ENCODE peak calls at places on chromosomes 4 and X, in four cellular contexts. H, R, Z and B are unnamed samples.

GRCh38 chrX:4315891-4316290 is 602.4 kb upstream of the PRKX start:
- DNase-seq in H (no peak), R (no peak), Z (no peak), B (no peak)

GRCh38 chr4:110982486-110982885 is 359.6 kb upstream of the PITX2 start:
- DNase-seq in H (no peak), R (peak; percentile 24), Z (no peak), B (no peak)

GRCh38 chrX:41686788-41687187 is 2.0 kb upstream of the GPR34 start:
- DNase-seq in H (no peak), R (no peak), Z (no peak), B (no peak)

GRCh38 chr4:157363366-157363765 is 142.8 kb downstream of the GRIA2 start:
- DNase-seq in H (no peak), R (no peak), Z (no peak), B (no peak)

GRCh38 chr4:110878413-110878812 is 255.5 kb upstream of the PITX2 start:
- DNase-seq in H (no peak), R (no peak), Z (no peak), B (no peak)

GRCh38 chrX:44227981-44228380 is 115.5 kb downstream of the EFHC2 start:
- DNase-seq in H (no peak), R (no peak), Z (no peak), B (no peak)

GRCh38 chr4:113383111-113383785 is 333.8 kb downstream of the ANK2 start:
- DNase-seq in H (no peak), R (no peak), Z (no peak), B (no peak)

GRCh38 chr4:179465131-179465797 is 2023.0 kb upstream of the AGA start:
- DNase-seq in H (no peak), R (no peak), Z (no peak), B (no peak)

GRCh38 chrX:65596270-65596669 is 61.7 kb upstream of the LAS1L start:
- DNase-seq in H (no peak), R (no peak), Z (peak; percentile 50), B (no peak)

GRCh38 chr4:108979754-108980153 is 216.9 kb upstream of the ETNPPL start:
- DNase-seq in H (no peak), R (no peak), Z (no peak), B (no peak)

GRCh38 chr4:112167790-112168189 is 22.5 kb downstream of the FAM241A start:
- DNase-seq in H (no peak), R (no peak), Z (no peak), B (no peak)

GRCh38 chr4:177155454-177155853 is 154.2 kb upstream of the NEIL3 start:
- DNase-seq in H (no peak), R (no peak), Z (no peak), B (no peak)

GRCh38 chrX:19775830-19776498 is 111.4 kb downstream of the SH3KBP1 start:
- DNase-seq in H (no peak), R (no peak), Z (no peak), B (no peak)

GRCh38 chrX:68432648-68433047 is 647 bp downstream of the OPHN1 start:
- DNase-seq in H (peak; percentile 4), R (no peak), Z (no peak), B (peak; percentile 1)

GRCh38 chr4:159188646-159189045 is 85.8 kb downstream of the RAPGEF2 start:
- DNase-seq in H (no peak), R (no peak), Z (no peak), B (no peak)

GRCh38 chrX:108165349-108166111 is 74.0 kb downstream of the ATG4A start:
- DNase-seq in H (peak; percentile 15), R (no peak), Z (no peak), B (peak; percentile 22)

GRCh38 chr4:145481164-145481941 is at the start of gene SMAD1:
- DNase-seq in H (peak; percentile 72), R (peak; percentile 14), Z (peak; percentile 67), B (peak; percentile 65)

GRCh38 chr4:157196050-157196449 is 24.5 kb upstream of the GRIA2 start:
- DNase-seq in H (no peak), R (no peak), Z (no peak), B (no peak)

GRCh38 chr4:45347056-45347455 is 620.7 kb upstream of the GNPDA2 start:
- DNase-seq in H (no peak), R (no peak), Z (no peak), B (no peak)

GRCh38 chrX:18701621-18702361 is 5.7 kb upstream of the PPEF1 start:
- DNase-seq in H (no peak), R (no peak), Z (no peak), B (no peak)

GRCh38 chrX:45774961-45775360 is 574.3 kb upstream of the DIPK2B start:
- DNase-seq in H (no peak), R (no peak), Z (no peak), B (no peak)

GRCh38 chrX:47316276-47317025 is 53.9 kb upstream of the ZNF157 start:
- DNase-seq in H (peak; percentile 7), R (no peak), Z (no peak), B (peak; percentile 50)

GRCh38 chrX:84320606-84321005 is 132.6 kb upstream of the RPS6KA6 start:
- DNase-seq in H (no peak), R (no peak), Z (no peak), B (no peak)

GRCh38 chr4:78602334-78602733 is 50.8 kb downstream of the ANXA3 start:
- DNase-seq in H (no peak), R (no peak), Z (no peak), B (no peak)

GRCh38 chrX:149511081-149511480 is 6.0 kb upstream of the IDS start:
- DNase-seq in H (no peak), R (no peak), Z (no peak), B (no peak)

GRCh38 chrX:331145-331771 is 12.7 kb upstream of the GTPBP6 start:
- DNase-seq in H (no peak), R (no peak), Z (no peak), B (no peak)

DNA sequence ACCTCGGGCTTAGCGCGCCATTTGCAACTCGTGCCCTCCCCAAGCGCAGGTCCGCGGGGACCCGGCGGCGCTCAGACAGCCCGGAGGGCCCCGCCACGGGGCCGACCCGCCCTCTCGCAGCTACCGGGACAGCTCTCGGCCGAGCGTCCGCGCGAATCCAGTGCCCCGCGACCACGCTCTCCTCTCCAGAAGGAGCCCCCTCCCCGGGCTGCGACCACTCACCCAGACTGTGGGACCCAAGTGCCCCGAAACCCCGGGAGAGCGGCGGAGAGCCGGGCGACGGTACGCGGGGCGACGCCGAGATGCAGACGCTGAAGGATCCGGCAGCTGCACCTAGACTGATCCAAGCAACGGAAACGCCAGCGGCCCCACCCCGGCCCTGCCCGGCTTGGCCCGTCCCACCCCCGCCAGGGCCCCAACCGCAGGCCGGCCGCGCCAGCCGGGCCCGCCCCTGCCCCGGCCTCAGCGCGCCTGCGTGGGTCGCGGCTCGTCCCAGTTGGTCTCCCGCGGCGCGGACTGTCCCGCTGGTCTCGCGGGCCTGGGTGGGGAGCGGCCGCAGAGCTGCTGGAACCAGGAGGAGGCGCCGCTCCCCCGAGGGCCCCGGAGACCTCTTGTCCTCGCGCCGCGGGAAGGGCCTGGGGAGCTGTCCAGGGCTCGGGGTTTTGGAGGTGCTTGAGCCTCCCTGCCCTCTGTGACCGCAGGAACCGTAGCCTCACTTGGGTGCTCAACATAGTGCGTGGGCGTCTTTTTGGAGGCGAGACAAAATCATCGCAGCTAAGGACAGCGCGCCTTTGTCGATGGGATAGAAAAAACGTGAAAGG is at the start of gene ANXA5:
- DNase-seq in H (peak; percentile 88), R (peak; percentile 52), Z (peak; percentile 88), B (peak; percentile 66)
- TF ChIP-seq CTCF in H (no peak), R (peak; percentile 69), Z (peak; percentile 59), B (peak; percentile 50)

GRCh38 chr4:88791274-88791673 is 93.6 kb upstream of the NAP1L5 start:
- DNase-seq in H (no peak), R (no peak), Z (no peak), B (no peak)
- TF ChIP-seq CTCF in H (no peak), R (peak; percentile 27), Z (peak; percentile 32), B (no peak)

GRCh38 chr4:153530996-153531375 is 64.8 kb downstream of the TMEM131L start:
- DNase-seq in H (no peak), R (no peak), Z (no peak), B (no peak)
- TF ChIP-seq CTCF in H (no peak), R (no peak), Z (peak; percentile 1), B (no peak)

DNA sequence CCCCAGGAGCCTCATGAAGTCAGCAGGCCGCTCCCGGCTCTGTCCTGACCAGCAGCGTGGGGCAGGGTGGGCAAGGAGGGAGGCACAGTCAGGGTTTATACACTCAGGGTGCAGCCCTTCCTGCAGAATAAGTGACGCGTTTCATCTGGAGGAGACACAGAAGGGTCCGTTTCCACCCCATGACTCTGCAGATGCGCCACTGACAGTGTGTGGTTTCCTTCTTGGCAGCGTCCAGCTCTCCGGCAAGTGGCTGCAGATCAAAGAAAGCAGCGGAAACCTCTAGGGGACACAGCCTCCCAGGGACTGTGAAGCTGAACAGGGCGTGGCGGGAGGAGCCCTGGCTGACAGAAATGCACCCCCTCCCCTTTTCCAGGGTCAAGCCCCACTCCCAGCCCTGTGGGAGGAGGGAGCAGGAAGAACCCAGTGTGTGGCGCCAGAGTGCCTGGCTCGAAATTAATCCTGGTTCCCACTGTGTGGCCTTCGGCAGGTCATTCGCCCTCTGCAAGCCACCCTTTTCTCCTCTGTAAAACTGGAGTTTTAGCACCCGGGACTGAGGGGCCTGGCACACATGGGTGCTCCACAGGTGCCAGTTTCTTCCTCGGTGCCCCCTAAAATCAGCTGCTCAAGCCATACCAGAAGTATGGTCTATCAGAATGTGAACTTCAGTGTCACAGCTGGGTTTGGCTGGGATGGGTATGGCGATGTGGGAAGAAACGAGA is 17.3 kb upstream of the TBC1D14 start:
- DNase-seq in H (no peak), R (no peak), Z (peak; percentile 37), B (peak; percentile 37)
- TF ChIP-seq CTCF in H (no peak), R (peak; percentile 7), Z (peak; percentile 14), B (no peak)

GRCh38 chr4:85177679-85178078 is 211.2 kb upstream of the WDFY3 start:
- DNase-seq in H (no peak), R (no peak), Z (no peak), B (no peak)
- TF ChIP-seq CTCF in H (no peak), R (no peak), Z (no peak), B (no peak)

DNA sequence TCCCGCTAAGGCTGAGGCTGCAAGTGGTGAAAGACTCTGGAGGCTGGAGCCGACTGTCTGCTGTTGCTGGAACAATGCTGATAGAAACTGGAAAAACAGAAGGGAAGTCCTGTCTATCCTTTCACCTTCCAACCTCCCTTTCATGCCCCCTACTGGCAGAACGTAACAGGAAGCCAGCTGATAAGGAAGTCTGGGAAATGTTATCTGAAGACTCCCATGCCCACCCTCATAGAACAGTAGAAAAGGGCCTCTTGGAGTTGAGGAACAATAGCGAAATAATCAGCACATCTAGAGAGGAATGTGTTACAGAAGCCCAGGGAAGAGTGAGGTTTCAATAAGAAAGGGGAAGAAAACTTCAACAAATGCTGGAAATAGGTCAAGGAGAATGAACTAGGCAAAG is 117.1 kb upstream of the DKK2 start:
- DNase-seq in H (peak; percentile 80), R (no peak), Z (no peak), B (no peak)
- TF ChIP-seq CTCF in H (peak; percentile 66), R (peak; percentile 24), Z (peak; percentile 40), B (peak; percentile 26)